ENCODE peak calls at places on chromosomes 12 and 14, in five cellular contexts. C is lower leg skin, H is left cardiac atrium, P is Calu3, J is mesendoderm. Q is an unnamed sample.

GRCh38 chr12:47328831-47329545 is 249.2 kb upstream of the AMIGO2 start:
- DNase-seq in J (no peak), H (no peak), C (no peak), P (no peak), Q (no peak)

GRCh38 chr12:93200291-93200917 is 177.3 kb upstream of the NUDT4 start:
- DNase-seq in C (no peak), P (no peak), J (no peak), H (no peak), Q (no peak)

GRCh38 chr14:58533417-58533816 is 104.3 kb upstream of the DACT1 start:
- DNase-seq in C (no peak), H (peak; percentile 24), P (no peak), J (peak; percentile 3), Q (no peak)

GRCh38 chr12:4046150-4046845 is 173.1 kb upstream of the PARP11 start:
- DNase-seq in P (no peak), J (no peak), C (peak; percentile 9), H (no peak), Q (no peak)

GRCh38 chr14:55271572-55272414 is 572 bp downstream of the FBXO34 start:
- DNase-seq in H (peak; percentile 77), C (peak; percentile 93), P (peak; percentile 58), J (peak; percentile 82), Q (peak; percentile 51)

GRCh38 chr12:115946867-115947695 is 330.4 kb downstream of the MED13L start:
- DNase-seq in C (no peak), H (no peak), J (peak; percentile 17), P (no peak), Q (no peak)

GRCh38 chr12:27711312-27711682 is 665 bp downstream of the MRPS35 start:
- DNase-seq in H (no peak), P (peak; percentile 5), J (peak; percentile 62), C (no peak), Q (no peak)

GRCh38 chr12:42474391-42474790 is 115.2 kb downstream of the PRICKLE1 start:
- DNase-seq in P (no peak), H (no peak), J (no peak), C (no peak), Q (no peak)

GRCh38 chr14:49461529-49462401 is 124.4 kb downstream of the RPS29 start:
- DNase-seq in H (peak; percentile 30), P (peak; percentile 66), C (no peak), J (peak; percentile 77), Q (peak; percentile 69)

GRCh38 chr12:87820524-87821194 is 208.5 kb downstream of the C12orf50 start:
- DNase-seq in C (no peak), P (peak; percentile 25), H (no peak), J (peak; percentile 63), Q (no peak)

GRCh38 chr12:15179672-15180071 is 41.5 kb downstream of the RERG start:
- DNase-seq in P (no peak), C (no peak), J (no peak), H (no peak), Q (no peak)

GRCh38 chr12:63037721-63038120 is 102.8 kb upstream of the PPM1H start:
- DNase-seq in P (no peak), C (no peak), H (no peak), J (no peak), Q (no peak)

GRCh38 chr14:39847191-39847590 is 415.0 kb upstream of the FBXO33 start:
- DNase-seq in P (no peak), C (no peak), H (no peak), J (no peak), Q (no peak)

GRCh38 chr12:91918431-91918830 is 227.2 kb downstream of the BTG1 start:
- DNase-seq in J (no peak), C (no peak), P (no peak), H (no peak), Q (no peak)

GRCh38 chr14:79705126-79705894 is 506.0 kb downstream of the DIO2 start:
- DNase-seq in H (no peak), J (no peak), C (no peak), P (no peak), Q (no peak)

GRCh38 chr12:109460538-109460937 is 16.6 kb downstream of the KCTD10 start:
- DNase-seq in H (no peak), P (no peak), C (no peak), J (no peak), Q (no peak)

GRCh38 chr14:102375126-102375525 is 12.4 kb downstream of the TECPR2 start:
- DNase-seq in C (no peak), J (no peak), H (no peak), P (no peak), Q (no peak)

GRCh38 chr14:39548358-39548757 is 116.1 kb upstream of the FBXO33 start:
- DNase-seq in J (no peak), H (no peak), C (no peak), P (no peak), Q (no peak)

GRCh38 chr12:117466677-117467362 is 105.4 kb upstream of the NOS1 start:
- DNase-seq in P (no peak), C (no peak), H (no peak), J (peak; percentile 20), Q (no peak)